ENCODE peak calls at places on chromosome 15, in eight cellular contexts. One of them, this sample, is unnamed.

GRCh38 chr15:97993310-97993738 is 32.8 kb downstream of the ARRDC4 start:
- DNase-seq in stimulated activated CD4-positive, alpha-beta T cell treated with anti-CD3 and anti-CD28 coated beads, Interleukin-4, amount 100 ng/mL, for 24 hours: no peak
- DNase-seq in Kasumi-1: peak
- DNase-seq in fibroblast of the aortic adventitia: peak
- DNase-seq in NCI-H774: no peak
- DNase-seq in T-helper 1 cell: no peak
- DNase-seq in HCT116: no peak
- DNase-seq in H7: no peak
- DNase-seq in this sample: no peak

GRCh38 chr15:74651251-74651741 is 35.7 kb downstream of the CLK3 start:
- DNase-seq in stimulated activated CD4-positive, alpha-beta T cell treated with anti-CD3 and anti-CD28 coated beads, Interleukin-4, amount 100 ng/mL, for 24 hours: no peak
- DNase-seq in H7: no peak
- DNase-seq in HCT116: no peak
- DNase-seq in fibroblast of the aortic adventitia: peak
- DNase-seq in T-helper 1 cell: no peak
- DNase-seq in NCI-H774: peak
- DNase-seq in Kasumi-1: no peak
- DNase-seq in this sample: no peak

GRCh38 chr15:99306694-99307338 is 55.5 kb downstream of the LRRC28 start:
- DNase-seq in Kasumi-1: no peak
- DNase-seq in H7: no peak
- DNase-seq in NCI-H774: peak
- DNase-seq in HCT116: no peak
- DNase-seq in fibroblast of the aortic adventitia: no peak
- DNase-seq in T-helper 1 cell: no peak
- DNase-seq in stimulated activated CD4-positive, alpha-beta T cell treated with anti-CD3 and anti-CD28 coated beads, Interleukin-4, amount 100 ng/mL, for 24 hours: no peak
- DNase-seq in this sample: peak

GRCh38 chr15:68553994-68554715 is 24.6 kb upstream of the CORO2B start:
- DNase-seq in fibroblast of the aortic adventitia: peak
- DNase-seq in Kasumi-1: peak
- DNase-seq in H7: peak
- DNase-seq in HCT116: peak
- DNase-seq in T-helper 1 cell: no peak
- DNase-seq in NCI-H774: peak
- DNase-seq in stimulated activated CD4-positive, alpha-beta T cell treated with anti-CD3 and anti-CD28 coated beads, Interleukin-4, amount 100 ng/mL, for 24 hours: peak
- DNase-seq in this sample: peak

GRCh38 chr15:88839961-88840360 is 36.7 kb downstream of the ACAN start:
- DNase-seq in HCT116: no peak
- DNase-seq in H7: no peak
- DNase-seq in stimulated activated CD4-positive, alpha-beta T cell treated with anti-CD3 and anti-CD28 coated beads, Interleukin-4, amount 100 ng/mL, for 24 hours: no peak
- DNase-seq in fibroblast of the aortic adventitia: no peak
- DNase-seq in T-helper 1 cell: no peak
- DNase-seq in NCI-H774: no peak
- DNase-seq in Kasumi-1: no peak
- DNase-seq in this sample: no peak

GRCh38 chr15:38084289-38084688 is 149.8 kb downstream of the TMCO5A start:
- DNase-seq in Kasumi-1: peak
- DNase-seq in HCT116: no peak
- DNase-seq in NCI-H774: no peak
- DNase-seq in fibroblast of the aortic adventitia: no peak
- DNase-seq in stimulated activated CD4-positive, alpha-beta T cell treated with anti-CD3 and anti-CD28 coated beads, Interleukin-4, amount 100 ng/mL, for 24 hours: no peak
- DNase-seq in T-helper 1 cell: no peak
- DNase-seq in H7: no peak
- DNase-seq in this sample: peak

GRCh38 chr15:83914906-83915305 is 261.0 kb downstream of the ADAMTSL3 start:
- DNase-seq in HCT116: no peak
- DNase-seq in Kasumi-1: no peak
- DNase-seq in T-helper 1 cell: no peak
- DNase-seq in NCI-H774: no peak
- DNase-seq in H7: no peak
- DNase-seq in fibroblast of the aortic adventitia: no peak
- DNase-seq in stimulated activated CD4-positive, alpha-beta T cell treated with anti-CD3 and anti-CD28 coated beads, Interleukin-4, amount 100 ng/mL, for 24 hours: no peak
- DNase-seq in this sample: no peak

GRCh38 chr15:77384086-77384485 is 35.8 kb downstream of the PEAK1 start:
- DNase-seq in stimulated activated CD4-positive, alpha-beta T cell treated with anti-CD3 and anti-CD28 coated beads, Interleukin-4, amount 100 ng/mL, for 24 hours: no peak
- DNase-seq in NCI-H774: no peak
- DNase-seq in fibroblast of the aortic adventitia: no peak
- DNase-seq in HCT116: no peak
- DNase-seq in T-helper 1 cell: no peak
- DNase-seq in Kasumi-1: no peak
- DNase-seq in H7: no peak
- DNase-seq in this sample: no peak

GRCh38 chr15:86221119-86221518 is 141.4 kb downstream of the AGBL1 start:
- DNase-seq in HCT116: no peak
- DNase-seq in Kasumi-1: no peak
- DNase-seq in H7: no peak
- DNase-seq in fibroblast of the aortic adventitia: no peak
- DNase-seq in NCI-H774: no peak
- DNase-seq in T-helper 1 cell: no peak
- DNase-seq in stimulated activated CD4-positive, alpha-beta T cell treated with anti-CD3 and anti-CD28 coated beads, Interleukin-4, amount 100 ng/mL, for 24 hours: no peak
- DNase-seq in this sample: no peak

GRCh38 chr15:53527996-53528395 is 231.5 kb downstream of the WDR72 start:
- DNase-seq in stimulated activated CD4-positive, alpha-beta T cell treated with anti-CD3 and anti-CD28 coated beads, Interleukin-4, amount 100 ng/mL, for 24 hours: no peak
- DNase-seq in T-helper 1 cell: no peak
- DNase-seq in Kasumi-1: no peak
- DNase-seq in HCT116: no peak
- DNase-seq in NCI-H774: no peak
- DNase-seq in H7: no peak
- DNase-seq in fibroblast of the aortic adventitia: no peak
- DNase-seq in this sample: no peak

GRCh38 chr15:67551207-67551743 is 8.8 kb downstream of the MAP2K5 start:
- DNase-seq in T-helper 1 cell: no peak
- DNase-seq in fibroblast of the aortic adventitia: no peak
- DNase-seq in HCT116: no peak
- DNase-seq in NCI-H774: no peak
- DNase-seq in H7: no peak
- DNase-seq in stimulated activated CD4-positive, alpha-beta T cell treated with anti-CD3 and anti-CD28 coated beads, Interleukin-4, amount 100 ng/mL, for 24 hours: no peak
- DNase-seq in Kasumi-1: no peak
- DNase-seq in this sample: no peak

GRCh38 chr15:85351965-85352364 is 28.4 kb upstream of the AKAP13 start:
- DNase-seq in stimulated activated CD4-positive, alpha-beta T cell treated with anti-CD3 and anti-CD28 coated beads, Interleukin-4, amount 100 ng/mL, for 24 hours: no peak
- DNase-seq in H7: no peak
- DNase-seq in HCT116: no peak
- DNase-seq in T-helper 1 cell: no peak
- DNase-seq in NCI-H774: no peak
- DNase-seq in fibroblast of the aortic adventitia: no peak
- DNase-seq in Kasumi-1: no peak
- DNase-seq in this sample: no peak

GRCh38 chr15:90710436-90710835 is 6.7 kb upstream of the BLM start:
- DNase-seq in fibroblast of the aortic adventitia: peak
- DNase-seq in NCI-H774: no peak
- DNase-seq in Kasumi-1: no peak
- DNase-seq in T-helper 1 cell: no peak
- DNase-seq in H7: peak
- DNase-seq in HCT116: no peak
- DNase-seq in stimulated activated CD4-positive, alpha-beta T cell treated with anti-CD3 and anti-CD28 coated beads, Interleukin-4, amount 100 ng/mL, for 24 hours: no peak
- DNase-seq in this sample: no peak

GRCh38 chr15:26066896-26067295 is 203.8 kb upstream of the ATP10A start:
- DNase-seq in HCT116: no peak
- DNase-seq in T-helper 1 cell: no peak
- DNase-seq in H7: no peak
- DNase-seq in NCI-H774: no peak
- DNase-seq in Kasumi-1: no peak
- DNase-seq in stimulated activated CD4-positive, alpha-beta T cell treated with anti-CD3 and anti-CD28 coated beads, Interleukin-4, amount 100 ng/mL, for 24 hours: no peak
- DNase-seq in fibroblast of the aortic adventitia: no peak
- DNase-seq in this sample: no peak

GRCh38 chr15:31457631-31458526 is 131.2 kb downstream of the KLF13 start:
- DNase-seq in stimulated activated CD4-positive, alpha-beta T cell treated with anti-CD3 and anti-CD28 coated beads, Interleukin-4, amount 100 ng/mL, for 24 hours: no peak
- DNase-seq in T-helper 1 cell: no peak
- DNase-seq in H7: peak
- DNase-seq in NCI-H774: no peak
- DNase-seq in HCT116: no peak
- DNase-seq in Kasumi-1: no peak
- DNase-seq in fibroblast of the aortic adventitia: peak
- DNase-seq in this sample: peak

GRCh38 chr15:99176757-99177156 is 71.9 kb downstream of the SYNM start:
- DNase-seq in Kasumi-1: no peak
- DNase-seq in fibroblast of the aortic adventitia: no peak
- DNase-seq in HCT116: no peak
- DNase-seq in T-helper 1 cell: no peak
- DNase-seq in H7: no peak
- DNase-seq in stimulated activated CD4-positive, alpha-beta T cell treated with anti-CD3 and anti-CD28 coated beads, Interleukin-4, amount 100 ng/mL, for 24 hours: no peak
- DNase-seq in NCI-H774: no peak
- DNase-seq in this sample: no peak

GRCh38 chr15:98503970-98504369 is 144.4 kb upstream of the IGF1R start:
- DNase-seq in H7: no peak
- DNase-seq in fibroblast of the aortic adventitia: peak
- DNase-seq in Kasumi-1: peak
- DNase-seq in stimulated activated CD4-positive, alpha-beta T cell treated with anti-CD3 and anti-CD28 coated beads, Interleukin-4, amount 100 ng/mL, for 24 hours: no peak
- DNase-seq in T-helper 1 cell: no peak
- DNase-seq in NCI-H774: no peak
- DNase-seq in HCT116: no peak
- DNase-seq in this sample: peak

GRCh38 chr15:77064539-77065308 is 6.2 kb downstream of the TSPAN3 start:
- DNase-seq in H7: no peak
- DNase-seq in T-helper 1 cell: no peak
- DNase-seq in HCT116: no peak
- DNase-seq in fibroblast of the aortic adventitia: no peak
- DNase-seq in NCI-H774: no peak
- DNase-seq in stimulated activated CD4-positive, alpha-beta T cell treated with anti-CD3 and anti-CD28 coated beads, Interleukin-4, amount 100 ng/mL, for 24 hours: no peak
- DNase-seq in Kasumi-1: no peak
- DNase-seq in this sample: peak